ENCODE peak calls at places on chromosomes 7 and 10, in seven cellular contexts. Q, I, R, X, L, E and T are unnamed samples.
A peak's percentile ranks its signal among the peaks of the same experiment; 100 is the strongest.

GRCh38 chr10:110803830-110804338 is 67.8 kb upstream of the PDCD4 start:
- DNase-seq in Q (no peak), I (peak; percentile 81), R (peak; percentile 72), X (no peak), L (peak; percentile 75), E (peak; percentile 22), T (no peak)

GRCh38 chr7:1012392-1013095 is 29.6 kb downstream of the CYP2W1 start:
- DNase-seq in Q (no peak), X (no peak), L (no peak), E (no peak), R (no peak), I (no peak), T (no peak)

GRCh38 chr7:98286093-98286525 is 4.6 kb downstream of the BRI3 start:
- DNase-seq in I (peak; percentile 84), E (no peak), R (peak; percentile 58), X (peak; percentile 63), Q (peak; percentile 24), L (no peak), T (no peak)

GRCh38 chr7:539731-540411 is 20.2 kb upstream of the PDGFA start:
- DNase-seq in X (no peak), I (peak; percentile 25), L (no peak), Q (no peak), E (no peak), R (no peak), T (no peak)

GRCh38 chr7:80934286-80934685 is 15.4 kb upstream of the SEMA3C start:
- DNase-seq in L (no peak), Q (no peak), X (no peak), R (no peak), I (no peak), E (no peak), T (no peak)

GRCh38 chr10:7192831-7193348 is 217.9 kb downstream of the SFMBT2 start:
- DNase-seq in L (no peak), E (no peak), I (no peak), Q (no peak), R (no peak), X (no peak), T (no peak)

GRCh38 chr7:28239823-28240204 is 59.2 kb upstream of the JAZF1 start:
- DNase-seq in E (no peak), X (no peak), I (no peak), L (no peak), R (no peak), Q (no peak), T (no peak)

GRCh38 chr10:101857802-101858476 is 14.3 kb upstream of the KCNIP2 start:
- DNase-seq in Q (no peak), I (no peak), R (no peak), X (no peak), L (no peak), E (no peak), T (no peak)

GRCh38 chr7:90345016-90345415 is 1.5 kb upstream of the GTPBP10 start:
- DNase-seq in Q (no peak), E (no peak), L (no peak), I (no peak), R (no peak), X (no peak), T (no peak)

GRCh38 chr7:90349305-90349704 is 2.8 kb downstream of the GTPBP10 start:
- DNase-seq in Q (no peak), L (no peak), E (no peak), X (no peak), R (no peak), I (peak; percentile 83), T (no peak)

GRCh38 chr7:90347759-90348158 is 1.2 kb downstream of the GTPBP10 start:
- DNase-seq in I (no peak), E (no peak), R (no peak), X (no peak), L (no peak), Q (no peak), T (no peak)

GRCh38 chr7:90346326-90347125 is at the start of gene GTPBP10:
- DNase-seq in E (peak; percentile 93), I (peak; percentile 97), L (peak; percentile 96), X (peak; percentile 93), R (peak; percentile 94), Q (peak; percentile 89), T (peak; percentile 94)

GRCh38 chr7:90345548-90346319 is 782 bp upstream of the GTPBP10 start:
- DNase-seq in I (peak; percentile 50), Q (peak; percentile 7), X (no peak), R (no peak), L (peak; percentile 44), E (no peak), T (no peak)
- H3K27ac ChIP-seq in I (no peak overlapping the region), Q (peak overlapping the region; percentile 73), X (peak overlapping the region; percentile 86), R (no peak overlapping the region), L (no peak overlapping the region), E (peak overlapping the region; percentile 97), T (peak overlapping the region; percentile 76)

GRCh38 chr7:16648551-16648950 is 2.6 kb downstream of the BZW2 start:
- DNase-seq in E (no peak), I (peak; percentile 40), Q (no peak), X (no peak), R (no peak), L (peak; percentile 50), T (no peak)
- H3K27ac ChIP-seq in E (peak overlapping the region; percentile 49), I (no peak overlapping the region), Q (no peak overlapping the region), X (peak overlapping the region; percentile 93), R (no peak overlapping the region), L (no peak overlapping the region), T (peak overlapping the region; percentile 3)

DNA sequence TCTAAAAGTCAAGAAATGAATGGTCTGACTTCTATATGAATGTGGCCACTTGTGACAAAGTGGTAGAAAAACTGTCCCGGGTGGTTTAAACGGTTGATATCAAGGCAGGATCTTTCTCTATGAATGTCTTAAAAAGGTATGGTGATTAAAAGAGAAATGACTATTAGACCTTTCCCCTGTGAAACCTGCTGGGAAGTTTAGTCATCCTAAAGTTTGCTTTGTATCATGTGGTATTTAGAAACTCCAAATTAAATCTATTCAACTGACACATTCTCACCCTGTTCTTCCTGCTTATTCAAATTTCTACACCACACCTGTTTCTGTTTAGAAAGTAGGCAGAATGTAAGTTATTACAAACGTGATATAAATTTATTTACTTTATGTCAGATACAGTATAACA is 492.5 kb downstream of the XPNPEP1 start:
- DNase-seq in E (no peak), I (no peak), L (no peak), R (no peak), X (no peak), Q (no peak), T (no peak)
- H3K27ac ChIP-seq in E (no peak overlapping the region), I (no peak overlapping the region), L (no peak overlapping the region), R (no peak overlapping the region), X (no peak overlapping the region), Q (no peak overlapping the region), T (no peak overlapping the region)

GRCh38 chr7:139297795-139298194 is 43.3 kb upstream of the FMC1 start:
- DNase-seq in I (no peak), Q (no peak), R (no peak), L (peak; percentile 12), X (no peak), E (no peak), T (no peak)

GRCh38 chr7:139294241-139294640 is 46.9 kb upstream of the FMC1 start:
- DNase-seq in E (no peak), L (no peak), R (no peak), Q (no peak), I (peak; percentile 3), X (no peak), T (no peak)

GRCh38 chr7:139300390-139300789 is 40.7 kb upstream of the FMC1 start:
- DNase-seq in X (no peak), E (no peak), I (no peak), L (no peak), Q (no peak), R (no peak), T (no peak)

GRCh38 chr7:139294951-139295555 is 46.1 kb upstream of the FMC1 start:
- DNase-seq in I (no peak), E (no peak), R (no peak), X (no peak), Q (no peak), L (no peak), T (no peak)

DNA sequence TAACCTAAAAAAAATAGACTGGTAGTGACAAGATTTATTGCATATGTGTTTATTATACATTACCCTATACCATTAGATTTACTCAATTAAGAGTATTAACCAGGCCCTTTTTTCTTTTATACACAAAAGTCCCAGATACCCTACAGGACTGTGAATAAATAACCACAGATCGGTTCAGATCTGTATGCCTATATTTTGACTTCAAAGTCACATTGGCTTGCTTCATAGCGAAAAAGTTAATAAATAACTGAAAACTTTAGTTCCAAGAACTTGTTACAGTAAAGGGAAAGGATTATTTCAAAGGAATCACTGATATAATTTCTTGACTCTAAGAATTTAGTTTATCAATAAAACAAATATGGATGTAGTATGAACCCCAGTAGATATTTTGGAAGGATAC is 41.8 kb upstream of the FMC1 start:
- DNase-seq in E (no peak), X (no peak), I (no peak), R (no peak), Q (no peak), L (no peak), T (no peak)
- H3K27ac ChIP-seq in E (no peak overlapping the region), X (no peak overlapping the region), I (no peak overlapping the region), R (no peak overlapping the region), Q (no peak overlapping the region), L (no peak overlapping the region), T (no peak overlapping the region)

DNA sequence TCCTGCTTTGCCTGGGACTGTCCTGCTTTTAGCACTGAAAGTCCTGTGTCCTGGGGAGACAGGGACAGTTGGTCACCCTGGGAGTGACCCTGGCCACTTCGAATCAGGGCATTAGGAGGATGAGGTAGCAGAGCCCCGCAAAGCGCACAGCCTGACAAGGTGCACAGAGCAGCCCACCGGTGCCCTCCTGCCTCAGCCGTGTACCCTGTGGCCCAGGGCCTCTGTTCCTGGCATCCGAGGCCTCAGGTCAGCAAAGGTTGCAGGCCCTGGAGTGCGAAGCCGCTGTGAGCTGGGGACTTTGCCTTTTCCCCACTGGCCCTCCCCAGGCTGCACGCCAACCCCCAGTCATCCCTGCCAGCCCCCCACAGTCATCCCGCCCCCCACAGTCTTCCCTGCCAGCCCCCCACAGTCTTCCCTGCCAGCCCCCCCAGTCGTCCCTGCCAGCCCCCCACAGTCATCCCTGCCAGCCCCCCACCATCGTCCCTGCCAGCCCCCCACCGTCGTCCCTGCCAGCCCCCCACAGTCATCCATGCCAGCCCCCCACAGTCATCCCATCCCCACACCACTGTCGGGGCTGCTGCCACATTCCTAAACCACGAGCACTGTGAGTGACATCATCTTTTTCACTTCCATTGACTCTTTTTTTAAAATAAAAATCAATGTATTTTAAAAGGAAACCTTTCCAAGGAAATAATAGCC is 91.8 kb downstream of the RGS10 start:
- DNase-seq in I (no peak), R (no peak), Q (peak; percentile 12), E (no peak), X (no peak), L (no peak), T (no peak)
- H3K27ac ChIP-seq in I (no peak overlapping the region), R (no peak overlapping the region), Q (no peak overlapping the region), E (no peak overlapping the region), X (peak overlapping the region; percentile 9), L (no peak overlapping the region), T (no peak overlapping the region)

DNA sequence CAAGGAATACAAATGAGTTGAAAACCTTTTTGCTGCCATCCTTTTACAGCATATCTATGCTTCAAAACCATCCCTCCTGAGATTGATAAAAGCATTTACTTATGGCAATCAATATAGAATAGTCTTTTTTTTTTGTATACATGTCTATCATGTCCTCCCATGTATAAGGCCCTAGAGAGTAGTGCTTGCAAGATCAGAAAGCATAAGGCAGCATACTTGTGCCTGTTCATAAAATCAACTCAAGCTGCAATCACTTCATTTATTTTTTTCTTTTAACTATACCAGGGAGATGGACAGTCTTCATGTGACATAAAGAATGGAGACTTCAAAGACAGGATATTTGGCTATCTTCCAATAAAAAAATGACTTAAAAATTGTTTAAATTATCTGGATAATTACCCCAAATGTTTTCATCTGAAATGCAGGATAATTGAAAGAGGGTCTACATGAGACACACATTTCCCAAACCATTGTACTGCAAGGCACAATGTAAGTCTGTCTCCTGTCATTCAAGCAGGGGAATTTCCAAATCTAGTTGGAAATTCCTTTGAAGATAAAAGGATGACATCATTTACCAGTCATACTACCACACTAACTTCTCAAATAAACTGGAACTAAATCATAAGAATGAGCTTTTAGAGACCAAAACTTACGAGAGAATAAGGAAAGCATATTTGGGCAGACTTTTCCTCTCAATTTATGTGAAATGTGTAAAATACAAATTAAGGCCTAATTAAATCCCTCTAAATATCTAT is 22.5 kb downstream of the LRRN3 start:
- DNase-seq in X (no peak), E (no peak), Q (no peak), L (no peak), R (no peak), I (peak; percentile 29), T (no peak)
- H3K27ac ChIP-seq in X (no peak overlapping the region), E (no peak overlapping the region), Q (peak overlapping the region; percentile 64), L (no peak overlapping the region), R (no peak overlapping the region), I (no peak overlapping the region), T (no peak overlapping the region)